ENCODE peak calls at places on chromosomes 6 and 20, in four cellular contexts. One of them, this sample, is unnamed.

GRCh38 chr6:11854418-11855165 is 76.0 kb upstream of the ADTRP start:
- DNase-seq in cerebellar cortex: no peak
- DNase-seq in EH: peak; percentile 85
- DNase-seq in activated CD4-positive, alpha-beta T cell treated with anti-CD3 and anti-CD28 coated beads for 48 hours: peak; percentile 10
- DNase-seq in this sample: no peak

GRCh38 chr6:136742125-136742524 is 50.2 kb downstream of the MAP3K5 start:
- DNase-seq in cerebellar cortex: no peak
- DNase-seq in EH: no peak
- DNase-seq in activated CD4-positive, alpha-beta T cell treated with anti-CD3 and anti-CD28 coated beads for 48 hours: no peak
- DNase-seq in this sample: no peak

GRCh38 chr20:3238616-3239025 is 369 bp downstream of the SLC4A11 start:
- DNase-seq in cerebellar cortex: no peak
- DNase-seq in EH: peak; percentile 44
- DNase-seq in activated CD4-positive, alpha-beta T cell treated with anti-CD3 and anti-CD28 coated beads for 48 hours: peak; percentile 67
- DNase-seq in this sample: no peak

GRCh38 chr6:166494757-166495486 is 91.6 kb downstream of the RAMACL start:
- DNase-seq in cerebellar cortex: no peak
- DNase-seq in EH: no peak
- DNase-seq in activated CD4-positive, alpha-beta T cell treated with anti-CD3 and anti-CD28 coated beads for 48 hours: peak; percentile 74
- DNase-seq in this sample: peak; percentile 87

GRCh38 chr6:15907914-15908518 is 220.9 kb upstream of the MYLIP start:
- DNase-seq in cerebellar cortex: no peak
- DNase-seq in EH: no peak
- DNase-seq in activated CD4-positive, alpha-beta T cell treated with anti-CD3 and anti-CD28 coated beads for 48 hours: no peak
- DNase-seq in this sample: no peak

GRCh38 chr6:16316741-16317251 is 78.4 kb downstream of the GMPR start:
- DNase-seq in cerebellar cortex: no peak
- DNase-seq in EH: peak; percentile 83
- DNase-seq in activated CD4-positive, alpha-beta T cell treated with anti-CD3 and anti-CD28 coated beads for 48 hours: peak; percentile 39
- DNase-seq in this sample: no peak

GRCh38 chr6:17013701-17014100 is 88.1 kb upstream of the STMND1 start:
- DNase-seq in cerebellar cortex: no peak
- DNase-seq in EH: peak; percentile 93
- DNase-seq in activated CD4-positive, alpha-beta T cell treated with anti-CD3 and anti-CD28 coated beads for 48 hours: no peak
- DNase-seq in this sample: no peak

GRCh38 chr6:111614833-111615582 is 9.3 kb upstream of the TRAF3IP2 start:
- DNase-seq in cerebellar cortex: no peak
- DNase-seq in EH: no peak
- DNase-seq in activated CD4-positive, alpha-beta T cell treated with anti-CD3 and anti-CD28 coated beads for 48 hours: no peak
- DNase-seq in this sample: no peak

GRCh38 chr6:83417880-83418663 is 12.8 kb downstream of the ME1 start:
- DNase-seq in cerebellar cortex: peak; percentile 34
- DNase-seq in EH: peak; percentile 58
- DNase-seq in activated CD4-positive, alpha-beta T cell treated with anti-CD3 and anti-CD28 coated beads for 48 hours: no peak
- DNase-seq in this sample: peak; percentile 35

GRCh38 chr20:54173653-54174451 is at the start of gene CYP24A1:
- DNase-seq in cerebellar cortex: no peak
- DNase-seq in EH: peak; percentile 15
- DNase-seq in activated CD4-positive, alpha-beta T cell treated with anti-CD3 and anti-CD28 coated beads for 48 hours: peak; percentile 16
- DNase-seq in this sample: no peak

GRCh38 chr6:35972471-35972985 is 51.6 kb upstream of the SRPK1 start:
- DNase-seq in cerebellar cortex: peak; percentile 98
- DNase-seq in EH: no peak
- DNase-seq in activated CD4-positive, alpha-beta T cell treated with anti-CD3 and anti-CD28 coated beads for 48 hours: no peak
- DNase-seq in this sample: peak; percentile 17

GRCh38 chr20:289693-290080 is 863 bp downstream of the C20orf96 start:
- DNase-seq in cerebellar cortex: no peak
- DNase-seq in EH: no peak
- DNase-seq in activated CD4-positive, alpha-beta T cell treated with anti-CD3 and anti-CD28 coated beads for 48 hours: no peak
- DNase-seq in this sample: no peak

GRCh38 chr6:5632348-5632935 is 371.1 kb downstream of the FARS2 start:
- DNase-seq in cerebellar cortex: no peak
- DNase-seq in EH: no peak
- DNase-seq in activated CD4-positive, alpha-beta T cell treated with anti-CD3 and anti-CD28 coated beads for 48 hours: no peak
- DNase-seq in this sample: no peak

GRCh38 chr6:45637611-45638257 is 260.0 kb upstream of the SUPT3H start:
- DNase-seq in cerebellar cortex: no peak
- DNase-seq in EH: no peak
- DNase-seq in activated CD4-positive, alpha-beta T cell treated with anti-CD3 and anti-CD28 coated beads for 48 hours: no peak
- DNase-seq in this sample: no peak

GRCh38 chr20:1277529-1278322 is 11.6 kb downstream of the SNPH start:
- DNase-seq in cerebellar cortex: no peak
- DNase-seq in EH: no peak
- DNase-seq in activated CD4-positive, alpha-beta T cell treated with anti-CD3 and anti-CD28 coated beads for 48 hours: no peak
- DNase-seq in this sample: no peak

GRCh38 chr20:29302979-29303644 is 1954.4 kb upstream of the DEFB115 start:
- DNase-seq in cerebellar cortex: no peak
- DNase-seq in EH: no peak
- DNase-seq in activated CD4-positive, alpha-beta T cell treated with anti-CD3 and anti-CD28 coated beads for 48 hours: no peak
- DNase-seq in this sample: no peak

GRCh38 chr6:117352466-117353081 is 73.2 kb downstream of the ROS1 start:
- DNase-seq in cerebellar cortex: peak; percentile 52
- DNase-seq in EH: peak; percentile 31
- DNase-seq in activated CD4-positive, alpha-beta T cell treated with anti-CD3 and anti-CD28 coated beads for 48 hours: no peak
- DNase-seq in this sample: no peak

GRCh38 chr20:54335299-54335698 is 127.4 kb downstream of the PFDN4 start:
- DNase-seq in cerebellar cortex: no peak
- DNase-seq in EH: peak; percentile 55
- DNase-seq in activated CD4-positive, alpha-beta T cell treated with anti-CD3 and anti-CD28 coated beads for 48 hours: no peak
- DNase-seq in this sample: no peak